ENCODE peak calls at places on chromosome 9, in eight cellular contexts. E is AG09309, W is endothelial cell of umbilical vein, P is body of pancreas, B is AG04449, K is fibroblast of lung, N is heart right ventricle, R is gastrocnemius medialis. G is an unnamed sample.

GRCh38 chr9:78314550-78314949 is 17.6 kb downstream of the PSAT1 start:
- DNase-seq in E (no peak), W (no peak), P (no peak), B (no peak), K (no peak), N (no peak), R (no peak), G (no peak)

GRCh38 chr9:87599901-87600610 is 102.4 kb downstream of the DAPK1 start:
- DNase-seq in E (peak; percentile 61), W (peak; percentile 95), P (peak; percentile 34), B (peak; percentile 42), K (peak; percentile 94), N (peak; percentile 21), R (no peak), G (peak; percentile 87)

GRCh38 chr9:134624119-134624826 is 17.3 kb upstream of the COL5A1 start:
- DNase-seq in E (no peak), W (no peak), P (no peak), B (no peak), K (no peak), N (no peak), R (peak; percentile 3), G (no peak)

GRCh38 chr9:18610956-18611355 is 137.0 kb downstream of the ADAMTSL1 start:
- DNase-seq in E (no peak), W (no peak), P (no peak), B (no peak), K (peak; percentile 40), N (no peak), R (no peak), G (no peak)

GRCh38 chr9:136944094-136944518 is 432 bp downstream of the FBXW5 start:
- DNase-seq in E (peak; percentile 2), W (peak; percentile 59), P (no peak), B (no peak), K (peak; percentile 47), N (no peak), R (no peak), G (no peak)

GRCh38 chr9:135887585-135888050 is 19.7 kb downstream of the CAMSAP1 start:
- DNase-seq in E (no peak), W (no peak), P (no peak), B (no peak), K (no peak), N (no peak), R (no peak), G (no peak)

GRCh38 chr9:126148523-126148870 is 178.1 kb upstream of the MVB12B start:
- DNase-seq in E (no peak), W (no peak), P (no peak), B (no peak), K (no peak), N (no peak), R (no peak), G (no peak)

GRCh38 chr9:22005700-22006605 is 3.2 kb downstream of the CDKN2B start:
- DNase-seq in E (no peak), W (no peak), P (no peak), B (no peak), K (peak; percentile 62), N (no peak), R (no peak), G (no peak)

GRCh38 chr9:100759166-100759565 is 181.3 kb downstream of the CAVIN4 start:
- DNase-seq in E (no peak), W (no peak), P (no peak), B (no peak), K (no peak), N (no peak), R (no peak), G (no peak)

GRCh38 chr9:14014209-14014608 is 299.7 kb downstream of the NFIB start:
- DNase-seq in E (no peak), W (no peak), P (no peak), B (no peak), K (no peak), N (peak; percentile 62), R (peak; percentile 80), G (no peak)

GRCh38 chr9:126518763-126519162 is 95.0 kb upstream of the LMX1B start:
- DNase-seq in E (no peak), W (no peak), P (no peak), B (no peak), K (no peak), N (no peak), R (no peak), G (no peak)

GRCh38 chr9:97397220-97397619 is 14.7 kb upstream of the TDRD7 start:
- DNase-seq in E (no peak), W (no peak), P (no peak), B (no peak), K (peak; percentile 21), N (no peak), R (no peak), G (no peak)

GRCh38 chr9:121640076-121640475 is 11.4 kb upstream of the DAB2IP start:
- DNase-seq in E (no peak), W (peak; percentile 36), P (peak; percentile 68), B (no peak), K (peak; percentile 6), N (peak; percentile 70), R (peak; percentile 71), G (no peak)

GRCh38 chr9:135227641-135228251 is 140.3 kb downstream of the OLFM1 start:
- DNase-seq in E (no peak), W (no peak), P (no peak), B (no peak), K (no peak), N (no peak), R (no peak), G (no peak)

GRCh38 chr9:134880484-134881312 is at the start of gene FCN2:
- DNase-seq in E (no peak), W (no peak), P (no peak), B (no peak), K (no peak), N (no peak), R (no peak), G (no peak)

GRCh38 chr9:35687972-35688557 is 1.7 kb downstream of the TPM2 start:
- DNase-seq in E (no peak), W (no peak), P (no peak), B (no peak), K (no peak), N (peak; percentile 47), R (peak; percentile 84), G (no peak)

DNA sequence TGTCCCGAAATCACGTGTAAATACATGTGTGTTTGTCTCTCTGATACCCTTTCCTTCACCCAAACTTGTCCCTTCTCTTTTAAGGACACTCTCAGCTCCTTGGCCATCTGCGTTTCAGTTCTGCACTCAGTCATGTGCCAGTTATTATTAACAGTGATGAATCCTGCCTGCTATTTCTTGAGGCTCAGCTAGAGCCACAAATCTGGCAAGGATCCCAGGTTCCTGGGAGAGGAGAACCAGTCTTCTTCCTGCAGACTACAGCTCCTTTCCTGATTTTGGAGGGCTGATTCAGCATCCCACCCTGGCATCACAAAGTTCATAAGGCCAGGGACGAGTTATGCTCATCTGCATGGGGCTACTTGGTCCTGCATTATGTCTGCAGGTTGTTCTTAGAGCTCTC is 5.6 kb downstream of the MAMDC2 start:
- DNase-seq in E (peak; percentile 34), W (no peak), P (peak; percentile 72), B (no peak), K (peak; percentile 67), N (peak; percentile 88), R (peak; percentile 74), G (peak; percentile 81)
- H3K4me3 ChIP-seq in E (no peak overlapping the region), W (no peak overlapping the region), P (no peak overlapping the region), B (no peak overlapping the region), K (no peak overlapping the region), N (no peak overlapping the region), R (no peak overlapping the region), G (no peak overlapping the region)

GRCh38 chr9:4844439-4844838 is 51.7 kb downstream of the RCL1 start:
- DNase-seq in E (no peak), W (no peak), P (no peak), B (no peak), K (no peak), N (no peak), R (no peak), G (no peak)

GRCh38 chr9:4850611-4851010 is 57.9 kb downstream of the RCL1 start:
- DNase-seq in E (no peak), W (no peak), P (peak; percentile 12), B (no peak), K (no peak), N (no peak), R (no peak), G (no peak)

GRCh38 chr9:4852419-4852818 is 59.7 kb downstream of the RCL1 start:
- DNase-seq in E (no peak), W (no peak), P (no peak), B (no peak), K (no peak), N (no peak), R (no peak), G (no peak)

GRCh38 chr9:4854191-4854590 is 61.4 kb downstream of the RCL1 start:
- DNase-seq in E (no peak), W (no peak), P (no peak), B (no peak), K (no peak), N (no peak), R (no peak), G (no peak)

DNA sequence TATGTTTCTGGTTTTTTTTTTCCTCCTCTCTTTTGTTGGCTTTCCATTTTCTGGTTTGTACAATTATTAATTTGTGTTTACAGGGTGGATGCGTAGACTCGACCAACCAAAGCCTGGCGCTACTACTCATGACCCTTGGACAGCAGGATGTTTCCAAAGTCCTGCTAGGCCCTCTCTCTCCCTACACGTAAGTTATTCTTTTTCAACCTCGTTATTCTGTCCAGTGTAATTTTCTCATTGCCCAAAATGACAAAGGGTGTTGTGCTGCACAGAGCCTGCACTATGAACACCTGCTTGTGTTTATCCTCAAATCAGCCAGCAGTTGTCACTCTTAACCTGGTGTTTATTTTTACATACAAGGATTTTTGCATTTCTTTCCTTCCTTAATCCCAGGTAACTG is 56.6 kb downstream of the RCL1 start:
- DNase-seq in E (no peak), W (no peak), P (no peak), B (no peak), K (no peak), N (no peak), R (no peak), G (no peak)
- TF ChIP-seq CTCF in E (peak; percentile 2), W (no peak), P (peak; percentile 16), B (no peak), K (no peak), N (peak; percentile 27), R (no peak), G (no peak)

DNA sequence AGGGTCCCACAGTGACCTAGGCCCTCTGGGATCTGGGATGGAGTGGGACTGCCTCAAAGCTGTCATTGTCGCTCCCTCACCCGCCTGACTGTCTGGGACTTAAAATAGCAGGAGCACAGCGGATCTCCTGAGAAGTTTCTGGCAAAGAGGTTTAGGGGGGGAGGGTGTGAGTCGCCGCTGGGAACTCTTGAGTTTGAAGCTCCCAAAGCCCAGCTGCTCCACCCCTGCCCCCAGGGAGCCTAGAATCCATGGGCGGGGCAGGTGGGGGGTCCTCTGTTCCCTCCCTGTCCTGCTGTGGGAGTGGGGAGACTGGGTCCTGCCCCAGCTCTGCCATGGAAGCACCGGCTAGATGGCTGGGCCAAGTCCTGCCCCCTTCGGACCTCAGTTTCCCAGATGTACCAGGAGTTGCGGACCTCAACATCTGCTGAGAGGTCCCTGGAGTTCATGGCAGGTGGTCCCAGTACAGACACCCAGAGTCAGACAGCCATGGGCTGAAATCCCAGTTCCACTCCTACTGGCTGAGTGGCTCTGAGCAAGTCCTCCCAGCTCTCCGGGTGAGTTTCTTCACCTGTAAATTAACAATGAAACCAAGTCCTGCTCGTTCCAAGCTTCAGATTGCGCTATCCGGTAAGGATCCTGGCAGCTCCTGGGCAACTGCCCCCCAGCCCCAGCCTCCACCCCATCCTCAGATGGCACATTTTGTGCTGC is 985 bp upstream of the WDR38 start:
- DNase-seq in E (no peak), W (no peak), P (no peak), B (no peak), K (no peak), N (peak; percentile 80), R (peak; percentile 88), G (no peak)
- H3K4me3 ChIP-seq in E (no peak overlapping the region), W (no peak overlapping the region), P (no peak overlapping the region), B (peak overlapping the region; percentile 60), K (no peak overlapping the region), N (peak overlapping the region; percentile 56), R (peak overlapping the region; percentile 51), G (no peak overlapping the region)

GRCh38 chr9:133396952-133397351 is 20.8 kb downstream of the STKLD1 start:
- DNase-seq in E (no peak), W (peak; percentile 17), P (no peak), B (no peak), K (no peak), N (no peak), R (no peak), G (no peak)
- TF ChIP-seq CTCF in E (peak; percentile 40), W (peak; percentile 50), P (no peak), B (peak; percentile 50), K (peak; percentile 20), N (no peak), R (no peak), G (peak; percentile 54)

G was measured in retinal pigment epithelial cell.